ENCODE peak calls at places on chromosomes 1 and 21, in four cellular contexts. Y is fibroblast of pulmonary artery, X is RWPE1, H is ovary. M is an unnamed sample.

GRCh38 chr1:169201084-169201619 is 94.7 kb downstream of the ATP1B1 start:
- DNase-seq in Y (no peak), X (no peak), H (no peak), M (no peak)

GRCh38 chr1:74468982-74469603 is 43.3 kb downstream of the LRRC53 start:
- DNase-seq in Y (peak), X (peak), H (no peak), M (peak)

GRCh38 chr1:241531195-241532172 is 694 bp upstream of the KMO start:
- DNase-seq in Y (peak), X (peak), H (no peak), M (peak)

GRCh38 chr1:53266038-53266437 is 27.7 kb upstream of the MAGOH start:
- DNase-seq in Y (peak), X (peak), H (no peak), M (peak)

GRCh38 chr1:23963617-23964234 is 4.1 kb downstream of the PNRC2 start:
- DNase-seq in Y (peak), X (no peak), H (no peak), M (no peak)

GRCh38 chr1:244011251-244011650 is 39.8 kb upstream of the ZBTB18 start:
- DNase-seq in Y (peak), X (no peak), H (no peak), M (no peak)

GRCh38 chr1:94974224-94974623 is 47.3 kb upstream of the CNN3 start:
- DNase-seq in Y (peak), X (no peak), H (no peak), M (no peak)

GRCh38 chr1:87902830-87903614 is 574.3 kb downstream of the LMO4 start:
- DNase-seq in Y (peak), X (no peak), H (no peak), M (no peak)

GRCh38 chr1:38476111-38476783 is 383.3 kb downstream of the RRAGC start:
- DNase-seq in Y (no peak), X (no peak), H (no peak), M (no peak)

GRCh38 chr1:38013027-38013588 is 574 bp downstream of the UTP11 start:
- DNase-seq in Y (peak), X (no peak), H (no peak), M (peak)

GRCh38 chr1:160260436-160261382 is 1.6 kb downstream of the DCAF8 start:
- DNase-seq in Y (peak), X (peak), H (no peak), M (peak)

GRCh38 chr1:76942549-76942948 is 75.3 kb downstream of the ST6GALNAC5 start:
- DNase-seq in Y (peak), X (no peak), H (no peak), M (no peak)

GRCh38 chr21:32114434-32115063 is 164.3 kb downstream of the MIS18A start:
- DNase-seq in Y (no peak), X (no peak), H (no peak), M (no peak)

GRCh38 chr21:32113486-32113885 is 165.4 kb downstream of the MIS18A start:
- DNase-seq in Y (no peak), X (no peak), H (no peak), M (no peak)

DNA sequence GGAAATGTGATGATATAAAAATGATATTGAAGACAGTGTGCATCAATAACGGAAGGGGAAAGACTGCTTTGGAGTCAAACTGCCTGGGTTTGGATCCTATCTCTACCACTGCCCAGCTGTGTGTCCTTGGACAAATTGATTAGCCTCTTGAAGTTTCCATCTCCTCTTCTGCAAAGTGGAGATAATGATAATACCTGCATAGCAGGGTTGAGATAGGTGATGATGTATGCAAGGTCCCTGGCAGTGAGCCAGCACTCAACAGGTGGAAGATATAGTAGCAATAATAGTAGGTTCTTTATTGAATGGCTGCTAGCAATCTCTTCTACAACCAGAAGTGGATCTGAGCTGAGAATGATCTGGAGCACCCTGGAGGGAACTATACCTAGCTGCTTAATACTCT is 166.7 kb downstream of the MIS18A start:
- DNase-seq in Y (no peak), X (no peak), H (no peak), M (no peak)
- TF ChIP-seq CTCF in Y (no peak), X (no peak), H (no peak), M (no peak)

GRCh38 chr21:15679630-15680029 is 50.2 kb upstream of the USP25 start:
- DNase-seq in Y (no peak), X (no peak), H (no peak), M (no peak)
- TF ChIP-seq CTCF in Y (no peak), X (no peak), H (no peak), M (no peak)

GRCh38 chr1:237873487-237873927 is 17.2 kb downstream of the ZP4 start:
- DNase-seq in Y (peak), X (peak), H (no peak), M (peak)

GRCh38 chr1:237879195-237879594 is 11.5 kb downstream of the ZP4 start:
- DNase-seq in Y (no peak), X (peak), H (no peak), M (peak)

GRCh38 chr1:237875291-237875690 is 15.4 kb downstream of the ZP4 start:
- DNase-seq in Y (no peak), X (no peak), H (no peak), M (peak)

GRCh38 chr1:237877628-237878027 is 13.1 kb downstream of the ZP4 start:
- DNase-seq in Y (no peak), X (no peak), H (no peak), M (no peak)

GRCh38 chr1:237878406-237878805 is 12.3 kb downstream of the ZP4 start:
- DNase-seq in Y (no peak), X (no peak), H (no peak), M (no peak)
- TF ChIP-seq CTCF in Y (no peak), X (no peak), H (no peak), M (no peak)

GRCh38 chr1:29331309-29331708 is 95.0 kb downstream of the PTPRU start:
- DNase-seq in Y (no peak), X (no peak), H (no peak), M (no peak)

GRCh38 chr1:29330856-29331255 is 94.5 kb downstream of the PTPRU start:
- DNase-seq in Y (no peak), X (no peak), H (no peak), M (no peak)

GRCh38 chr1:29333008-29333407 is 96.7 kb downstream of the PTPRU start:
- DNase-seq in Y (no peak), X (no peak), H (no peak), M (no peak)

GRCh38 chr1:29331731-29332130 is 95.4 kb downstream of the PTPRU start:
- DNase-seq in Y (no peak), X (no peak), H (no peak), M (no peak)

DNA sequence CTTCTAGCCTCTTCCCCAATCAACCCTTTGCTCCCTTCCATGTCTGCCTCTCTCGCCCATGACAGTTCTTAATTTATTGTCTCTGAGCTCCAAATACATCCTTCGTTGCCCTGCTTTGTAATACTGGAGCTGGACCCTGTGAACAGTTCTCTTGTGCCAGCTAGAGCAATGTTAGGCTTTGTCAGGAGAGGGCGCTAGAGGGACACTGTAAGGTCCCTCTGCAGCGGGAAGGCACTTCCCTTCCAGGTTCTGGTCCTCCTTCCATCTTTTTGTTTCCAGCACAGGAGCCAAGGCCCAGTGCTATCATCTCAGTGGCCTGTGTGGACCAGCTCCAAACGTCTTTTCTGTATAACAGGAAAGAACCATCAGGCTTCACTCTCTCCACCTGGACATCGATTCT is 95.9 kb downstream of the PTPRU start:
- DNase-seq in Y (peak), X (no peak), H (no peak), M (peak)
- TF ChIP-seq CTCF in Y (peak), X (peak), H (no peak), M (peak)

GRCh38 chr1:211522804-211523203 is 30.8 kb upstream of the RD3 start:
- DNase-seq in Y (no peak), X (no peak), H (no peak), M (no peak)

GRCh38 chr1:211521102-211521815 is 29.3 kb upstream of the RD3 start:
- DNase-seq in Y (no peak), X (no peak), H (no peak), M (no peak)

GRCh38 chr1:211519602-211520001 is 27.6 kb upstream of the RD3 start:
- DNase-seq in Y (no peak), X (no peak), H (no peak), M (no peak)

GRCh38 chr1:211518330-211519289 is 26.6 kb upstream of the RD3 start:
- DNase-seq in Y (no peak), X (no peak), H (no peak), M (no peak)

GRCh38 chr1:211520641-211521040 is 28.7 kb upstream of the RD3 start:
- DNase-seq in Y (no peak), X (no peak), H (no peak), M (no peak)
- TF ChIP-seq CTCF in Y (peak), X (no peak), H (no peak), M (no peak)

DNA sequence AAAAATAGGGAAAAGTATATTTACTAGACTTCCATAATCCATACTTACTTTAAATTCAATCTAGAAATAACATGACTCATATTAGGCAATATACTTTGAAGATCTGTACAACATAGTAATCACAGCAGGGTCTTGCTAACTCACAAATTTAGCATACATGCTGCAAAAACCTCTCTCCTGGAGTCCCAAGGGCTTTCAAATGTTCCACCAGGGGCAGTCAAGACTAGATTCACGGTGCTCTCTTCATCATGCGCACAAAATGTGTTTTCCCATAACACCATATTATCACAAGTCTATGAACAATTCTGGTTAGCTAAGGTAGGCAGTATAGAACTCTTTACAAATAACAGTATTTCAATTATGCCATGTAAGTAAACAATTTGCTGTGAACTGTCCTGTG is 45.8 kb downstream of the SSX2IP start:
- DNase-seq in Y (no peak), X (no peak), H (no peak), M (no peak)
- TF ChIP-seq CTCF in Y (no peak), X (no peak), H (no peak), M (no peak)

GRCh38 chr1:86741947-86742572 is 37.7 kb downstream of the SH3GLB1 start:
- DNase-seq in Y (peak), X (peak), H (no peak), M (peak)
- TF ChIP-seq CTCF in Y (peak), X (peak), H (no peak), M (peak)

GRCh38 chr1:161483361-161483760 is 21.9 kb upstream of the FCGR2A start:
- DNase-seq in Y (no peak), X (no peak), H (no peak), M (no peak)

GRCh38 chr1:161486806-161487482 is 18.3 kb upstream of the FCGR2A start:
- DNase-seq in Y (peak), X (peak), H (no peak), M (peak)

GRCh38 chr1:161481624-161482392 is 23.4 kb upstream of the FCGR2A start:
- DNase-seq in Y (no peak), X (peak), H (no peak), M (peak)

GRCh38 chr1:161482610-161483009 is 22.6 kb upstream of the FCGR2A start:
- DNase-seq in Y (no peak), X (no peak), H (no peak), M (no peak)

DNA sequence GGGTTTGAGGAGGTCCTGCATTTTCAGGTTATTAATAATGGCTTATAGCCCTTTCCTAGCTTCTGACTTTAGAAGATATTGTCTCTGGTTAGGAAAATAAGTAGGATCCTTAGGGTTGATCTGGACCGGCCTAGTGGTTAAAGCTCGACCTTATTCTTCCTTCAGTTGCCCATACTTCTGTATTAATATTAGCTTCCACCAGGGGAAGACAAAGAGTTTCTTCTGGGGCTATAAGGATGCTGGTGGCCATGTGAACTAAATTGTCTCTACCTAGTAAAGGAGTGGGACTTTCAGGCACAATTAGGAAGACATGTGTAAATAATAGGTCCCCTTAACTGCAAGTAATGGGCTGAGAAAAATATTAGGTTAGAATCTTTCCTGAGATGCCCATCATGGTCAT is 20.6 kb upstream of the FCGR2A start:
- DNase-seq in Y (peak), X (no peak), H (no peak), M (peak)
- TF ChIP-seq CTCF in Y (peak), X (no peak), H (no peak), M (no peak)

M was measured in MCF 10A.